ENCODE peak calls at places on chromosomes 5 and 9, in four cellular contexts. R is IMR-90, X is HepG2, V is K562. I is an unnamed sample.

GRCh38 chr9:126415741-126416370 is 89.2 kb downstream of the MVB12B start:
- DNase-seq in R (no peak), X (no peak), V (no peak), I (no peak)

GRCh38 chr5:64900618-64901017 is 131.9 kb downstream of the CWC27 start:
- DNase-seq in R (peak), X (peak), V (no peak), I (peak)

GRCh38 chr9:138008081-138008841 is 130.7 kb downstream of the CACNA1B start:
- DNase-seq in R (no peak), X (no peak), V (no peak), I (no peak)

GRCh38 chr5:160432815-160433214 is 11.2 kb downstream of the PTTG1 start:
- DNase-seq in R (no peak), X (no peak), V (no peak), I (no peak)

GRCh38 chr5:110402562-110402961 is 323.9 kb downstream of the TMEM232 start:
- DNase-seq in R (no peak), X (peak), V (no peak), I (no peak)

GRCh38 chr9:104836235-104836634 is 72.3 kb downstream of the NIPSNAP3B start:
- DNase-seq in R (peak), X (no peak), V (no peak), I (no peak)

GRCh38 chr9:33049680-33050361 is 24.7 kb downstream of the DNAJA1 start:
- DNase-seq in R (no peak), X (no peak), V (no peak), I (no peak)

GRCh38 chr5:176762489-176762888 is 47.9 kb upstream of the UNC5A start:
- DNase-seq in R (peak), X (no peak), V (no peak), I (no peak)

GRCh38 chr5:759111-759741 is 25.3 kb downstream of the ZDHHC11B start:
- DNase-seq in R (no peak), X (peak), V (peak), I (peak)

GRCh38 chr9:115494958-115495690 is 377.2 kb upstream of the TNC start:
- DNase-seq in R (peak), X (peak), V (no peak), I (no peak)

GRCh38 chr9:107137495-107138202 is 145.4 kb upstream of the RAD23B start:
- DNase-seq in R (peak), X (peak), V (peak), I (peak)

GRCh38 chr5:103293099-103293498 is 34.5 kb downstream of the MACIR start:
- DNase-seq in R (no peak), X (no peak), V (no peak), I (no peak)

GRCh38 chr9:136110082-136111061 is 8.3 kb downstream of the TMEM250 start:
- DNase-seq in R (peak), X (no peak), V (peak), I (no peak)

GRCh38 chr9:128782669-128783068 is 4.4 kb upstream of the TBC1D13 start:
- DNase-seq in R (no peak), X (no peak), V (no peak), I (no peak)

GRCh38 chr5:80760178-80760577 is 105.4 kb upstream of the DHFR start:
- DNase-seq in R (no peak), X (no peak), V (no peak), I (no peak)

GRCh38 chr9:77015291-77016048 is 4.0 kb upstream of the FOXB2 start:
- DNase-seq in R (no peak), X (no peak), V (no peak), I (no peak)

GRCh38 chr5:56052735-56053134 is 58.0 kb upstream of the IL6ST start:
- DNase-seq in R (peak), X (peak), V (no peak), I (no peak)

GRCh38 chr5:56055287-56055686 is 60.5 kb upstream of the IL6ST start:
- DNase-seq in R (peak), X (no peak), V (no peak), I (no peak)

GRCh38 chr5:56055859-56056258 is 61.1 kb upstream of the IL6ST start:
- DNase-seq in R (no peak), X (no peak), V (no peak), I (no peak)

GRCh38 chr5:56053363-56053762 is 58.6 kb upstream of the IL6ST start:
- DNase-seq in R (no peak), X (no peak), V (no peak), I (no peak)

GRCh38 chr5:56054651-56055050 is 59.9 kb upstream of the IL6ST start:
- DNase-seq in R (peak), X (no peak), V (no peak), I (no peak)
- TF ChIP-seq MAZ in R (no peak), X (no peak), V (no peak), I (no peak)

GRCh38 chr5:115898656-115899055 is 56.9 kb downstream of the AP3S1 start:
- DNase-seq in R (peak), X (no peak), V (no peak), I (no peak)

GRCh38 chr5:115895821-115896220 is 54.1 kb downstream of the AP3S1 start:
- DNase-seq in R (peak), X (no peak), V (no peak), I (no peak)

DNA sequence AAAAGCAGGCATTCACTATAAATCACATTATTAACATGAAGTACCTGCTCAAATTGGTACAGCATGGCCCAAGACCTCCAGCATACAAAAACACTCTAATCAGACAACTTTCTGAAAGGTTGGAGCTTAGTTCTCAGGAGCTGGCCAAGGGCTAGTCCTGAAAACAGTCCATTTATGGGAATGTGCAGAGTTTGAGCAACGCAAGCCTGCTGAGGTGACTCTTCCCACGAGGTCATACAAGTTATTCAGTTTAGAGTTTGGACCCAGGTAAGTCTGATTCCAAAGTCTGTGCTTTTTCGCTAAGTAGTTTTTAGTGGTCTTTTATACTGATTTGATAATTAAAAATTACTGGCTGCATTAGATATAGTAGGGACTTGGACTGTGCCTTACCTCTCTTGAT is 52.6 kb downstream of the AP3S1 start:
- DNase-seq in R (no peak), X (no peak), V (no peak), I (no peak)
- TF ChIP-seq MAZ in R (no peak), X (no peak), V (no peak), I (no peak)

DNA sequence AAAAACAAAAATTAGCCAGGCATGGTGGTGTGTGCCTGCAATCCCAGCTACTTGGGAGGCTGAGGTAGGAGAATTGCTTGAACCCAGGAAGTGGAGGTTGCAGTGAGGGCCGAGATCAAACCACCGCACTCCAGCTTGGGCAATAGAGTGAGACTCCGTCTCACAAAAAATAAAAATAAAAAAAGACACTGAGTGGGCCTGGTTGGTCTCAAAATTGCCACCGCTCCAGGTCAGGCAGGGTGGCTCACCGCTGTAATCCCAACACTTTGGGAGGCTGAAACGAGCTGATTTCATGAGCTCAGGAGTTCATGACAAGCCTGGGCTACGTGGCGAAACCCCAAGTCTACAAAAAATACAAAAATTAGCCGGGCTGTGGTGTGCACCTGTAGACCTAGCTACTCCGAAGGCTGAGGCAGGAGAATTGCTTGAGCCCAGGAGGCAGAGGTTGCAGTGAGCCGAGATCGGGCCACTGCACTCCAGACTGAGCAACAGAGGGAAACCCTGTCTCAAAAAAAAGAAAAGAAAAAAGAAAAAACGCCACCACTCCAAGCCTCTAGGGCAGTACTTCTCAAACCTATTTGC is 1.8 kb downstream of the STK10 start:
- DNase-seq in R (no peak), X (no peak), V (no peak), I (no peak)
- TF ChIP-seq MAZ in R (no peak), X (no peak), V (no peak), I (no peak)

DNA sequence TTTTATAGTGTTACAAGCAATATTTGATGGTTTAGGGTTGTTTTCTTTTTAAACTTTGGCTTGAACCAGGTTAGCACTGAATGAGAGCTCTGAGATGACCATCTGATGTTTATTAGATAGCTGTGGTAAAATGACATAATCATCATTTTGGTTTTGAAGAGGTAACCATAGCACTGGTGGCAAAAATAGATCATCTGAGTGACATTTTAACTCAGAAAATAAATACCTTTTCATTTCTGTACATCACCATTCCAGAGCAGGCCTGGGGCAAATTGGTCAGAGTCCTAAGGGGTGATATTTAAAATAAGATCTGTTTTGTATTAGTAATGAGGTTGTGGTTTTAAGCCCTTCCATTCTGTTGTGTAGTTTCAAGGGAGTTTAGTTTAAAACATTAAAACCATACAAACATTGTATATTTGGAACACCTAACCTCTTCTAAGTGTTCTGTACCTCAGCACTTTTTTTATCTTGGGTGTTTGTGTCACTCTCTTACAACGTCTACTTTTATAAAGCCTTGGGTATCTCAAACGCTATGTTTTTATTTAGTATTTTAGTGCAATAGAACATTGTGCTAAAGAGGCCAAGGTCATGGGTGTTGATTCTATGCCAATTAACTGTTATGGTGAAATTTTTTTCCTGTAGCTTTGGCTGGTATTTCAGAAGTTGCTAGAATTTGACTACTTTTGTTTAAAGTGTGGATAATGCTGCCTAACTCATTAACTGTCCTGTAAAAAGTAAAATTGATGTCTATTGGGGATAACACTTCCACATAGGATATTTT is 166.1 kb downstream of the CD180 start:
- DNase-seq in R (peak), X (no peak), V (no peak), I (no peak)
- TF ChIP-seq MAZ in R (no peak), X (no peak), V (no peak), I (no peak)

DNA sequence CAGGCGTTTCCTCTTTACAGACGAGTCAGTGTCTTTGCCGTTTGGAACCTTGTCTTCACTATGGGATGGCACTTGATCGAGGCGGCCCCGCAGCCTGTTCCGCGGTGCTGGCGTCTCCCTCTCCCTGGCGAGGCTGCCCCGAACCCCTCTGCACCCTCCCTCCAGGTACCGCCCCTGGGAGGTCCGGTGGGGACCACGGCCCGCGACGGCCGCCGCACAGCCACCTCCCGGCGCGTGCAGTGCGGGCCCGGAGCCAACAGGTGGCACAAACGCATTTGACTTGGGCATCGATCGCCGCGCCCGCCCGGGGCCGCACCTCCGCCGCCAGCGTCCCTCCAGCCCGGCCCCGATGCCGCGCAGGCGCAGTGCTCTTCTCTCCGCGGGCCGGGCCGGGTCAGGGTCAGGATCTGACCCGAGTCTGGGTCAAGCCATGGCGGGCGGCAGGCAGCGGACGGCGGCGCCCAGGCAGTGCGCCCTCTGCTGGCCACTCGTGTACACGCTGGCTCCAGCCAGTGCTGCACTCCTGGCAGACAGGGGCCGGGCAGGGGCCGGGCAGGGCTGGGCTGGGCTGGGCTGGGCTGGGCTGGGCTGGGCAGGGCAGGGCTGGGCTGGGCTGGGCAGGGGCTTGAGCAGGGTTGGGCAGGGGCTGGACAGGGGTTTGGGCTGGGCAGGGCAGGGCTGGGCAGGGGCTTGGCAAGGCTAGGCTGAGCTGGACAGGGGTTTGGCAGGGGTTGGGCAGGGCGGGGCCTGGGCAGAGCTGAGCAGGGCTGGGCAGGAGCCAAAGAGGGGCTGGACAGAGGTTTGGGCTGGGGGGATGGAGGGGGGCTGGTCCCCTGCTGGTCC is 155.8 kb upstream of the IRX4 start:
- DNase-seq in R (peak), X (peak), V (peak), I (peak)
- TF ChIP-seq MAZ in R (no peak), X (no peak), V (no peak), I (no peak)

GRCh38 chr9:34994429-34995287 is 5.1 kb downstream of the DNAJB5 start:
- DNase-seq in R (peak), X (peak), V (peak), I (peak)
- TF ChIP-seq MAZ in R (no peak), X (no peak), V (no peak), I (no peak)

GRCh38 chr5:141077826-141078225 is 16.6 kb upstream of the PCDHB2 start:
- DNase-seq in R (no peak), X (no peak), V (no peak), I (no peak)
- TF ChIP-seq MAZ in R (no peak), X (no peak), V (no peak), I (no peak)

GRCh38 chr9:100785946-100786345 is 208.1 kb downstream of the CAVIN4 start:
- DNase-seq in R (no peak), X (no peak), V (no peak), I (no peak)

GRCh38 chr9:100784755-100785154 is 206.9 kb downstream of the CAVIN4 start:
- DNase-seq in R (no peak), X (no peak), V (no peak), I (no peak)
- TF ChIP-seq MAZ in R (no peak), X (no peak), V (no peak), I (no peak)

GRCh38 chr9:84424945-84425344 is 84.4 kb upstream of the SLC28A3 start:
- DNase-seq in R (no peak), X (no peak), V (no peak), I (no peak)
- TF ChIP-seq MAZ in R (no peak), X (no peak), V (no peak), I (no peak)

I was measured in A549.